ENCODE peak calls at places on chromosomes 13 and 19, in four cellular contexts. F, L, T and X are unnamed samples. For H3K27me3, the result is how much of the 10 kb centered on the place peaks cover.

GRCh38 chr19:1624458-1624857 is 19.2 kb upstream of the UQCR11 start:
- DNase-seq in F (no peak), L (peak), T (peak), X (peak)

GRCh38 chr19:768424-768823 is 17.5 kb downstream of the MISP start:
- DNase-seq in F (no peak), L (no peak), T (peak), X (no peak)

GRCh38 chr13:27043013-27043412 is 128.6 kb downstream of the USP12 start:
- DNase-seq in F (peak), L (no peak), T (peak), X (no peak)

GRCh38 chr13:113080901-113081521 is 24.6 kb upstream of the F7 start:
- DNase-seq in F (no peak), L (no peak), T (no peak), X (no peak)

GRCh38 chr13:76129305-76130040 is 493.3 kb downstream of the LMO7 start:
- DNase-seq in F (no peak), L (no peak), T (no peak), X (no peak)

GRCh38 chr13:48334534-48335127 is 31.1 kb downstream of the RB1 start:
- DNase-seq in F (no peak), L (no peak), T (peak), X (no peak)

GRCh38 chr19:1913781-1914577 is 8.8 kb downstream of the ADAT3 start:
- DNase-seq in F (no peak), L (no peak), T (no peak), X (no peak)

GRCh38 chr19:13037161-13037560 is 41.9 kb downstream of the NFIX start:
- DNase-seq in F (no peak), L (no peak), T (peak), X (no peak)

GRCh38 chr13:25111557-25111956 is 15.6 kb downstream of the PABPC3 start:
- DNase-seq in F (no peak), L (no peak), T (peak), X (no peak)

GRCh38 chr13:46006688-46007452 is 45.7 kb downstream of the ZC3H13 start:
- DNase-seq in F (no peak), L (no peak), T (peak), X (no peak)

GRCh38 chr19:45186509-45187334 is 8.1 kb downstream of the BLOC1S3 start:
- DNase-seq in F (no peak), L (no peak), T (peak), X (no peak)

GRCh38 chr19:58569943-58570670 is 3.0 kb downstream of the MZF1 start:
- DNase-seq in F (peak), L (peak), T (no peak), X (no peak)

GRCh38 chr19:56566904-56567273 is 379 bp upstream of the ZNF470 start:
- DNase-seq in F (peak), L (peak), T (no peak), X (peak)

GRCh38 chr13:113291997-113292862 is 4.8 kb upstream of the LAMP1 start:
- DNase-seq in F (peak), L (no peak), T (peak), X (no peak)

GRCh38 chr19:30323904-30324303 is 48.3 kb upstream of the ZNF536 start:
- DNase-seq in F (no peak), L (no peak), T (no peak), X (no peak)

GRCh38 chr19:30322641-30323320 is 49.4 kb upstream of the ZNF536 start:
- DNase-seq in F (no peak), L (no peak), T (no peak), X (no peak)

GRCh38 chr19:30326076-30326710 is 46.0 kb upstream of the ZNF536 start:
- DNase-seq in F (peak), L (no peak), T (no peak), X (no peak)

GRCh38 chr19:30325657-30326056 is 46.5 kb upstream of the ZNF536 start:
- DNase-seq in F (no peak), L (no peak), T (no peak), X (no peak)

GRCh38 chr19:30324982-30325381 is 47.2 kb upstream of the ZNF536 start:
- DNase-seq in F (no peak), L (no peak), T (no peak), X (no peak)
- TF ChIP-seq CTCF in F (no peak), L (no peak), T (no peak), X (no peak)

GRCh38 chr19:46761418-46761831 is 15.2 kb upstream of the STRN4 start:
- DNase-seq in F (no peak), L (no peak), T (peak), X (no peak)
- H3K27ac ChIP-seq in F (no peak), L (no peak), T (peak), X (no peak)

GRCh38 chr19:33532859-33533455 is 11.4 kb upstream of the PEPD start:
- DNase-seq in F (no peak), L (no peak), T (no peak), X (no peak)
- H3K27me3 ChIP-seq in F (under half), L (under half), T (under half), X (under half)

GRCh38 chr13:105428816-105429215 is 1106.6 kb downstream of the EFNB2 start:
- DNase-seq in F (no peak), L (no peak), T (peak), X (no peak)
- TF ChIP-seq CTCF in F (no peak), L (no peak), T (no peak), X (no peak)

DNA sequence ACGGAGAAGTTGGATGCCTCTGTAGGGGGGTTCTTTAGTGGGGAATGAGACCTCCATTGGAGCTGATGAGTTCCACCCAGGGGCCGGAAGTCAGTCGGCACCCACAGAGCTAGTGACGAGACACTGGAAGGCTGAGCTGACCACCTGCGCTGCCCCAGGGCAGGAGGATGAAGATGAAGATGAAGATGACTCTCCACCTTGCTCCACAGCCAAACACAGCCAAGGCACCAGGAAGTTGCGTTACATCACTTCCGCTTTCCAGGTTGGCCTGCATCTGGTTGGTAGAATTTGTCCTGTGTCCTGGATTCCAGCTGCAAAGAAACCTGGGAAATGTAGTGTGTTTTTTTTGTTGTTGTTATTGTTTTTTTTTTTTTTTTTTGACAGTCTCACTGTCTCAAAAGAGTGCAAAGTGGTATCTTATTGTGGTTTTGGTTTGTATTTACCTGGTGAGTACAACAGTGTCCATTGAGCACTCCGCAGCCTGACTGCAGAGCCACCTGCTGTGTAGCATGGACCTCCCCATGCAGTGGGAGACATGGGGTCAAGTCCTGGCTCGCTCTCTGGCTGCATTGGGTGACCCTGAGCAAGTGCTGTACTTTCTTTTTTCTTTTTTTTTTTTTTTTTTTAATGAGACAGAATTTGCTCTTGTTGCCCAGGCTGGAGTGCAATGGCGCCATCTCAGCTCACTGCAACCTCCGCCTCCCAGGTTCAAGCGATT is 1.9 kb downstream of the TBC1D17 start:
- DNase-seq in F (no peak), L (no peak), T (no peak), X (no peak)
- H3K27ac ChIP-seq in F (no peak), L (no peak), T (no peak), X (no peak)